ENCODE peak calls at places on chromosomes 2 and 18, in four cellular contexts. F is K562, T is IMR-90, B is GM12878. A is an unnamed sample.
A peak's percentile ranks its signal among the peaks of the same experiment; 100 is the strongest.

GRCh38 chr18:79525556-79526467 is 130.1 kb downstream of the NFATC1 start:
- DNase-seq in F (no peak), T (no peak), B (no peak), A (no peak)

GRCh38 chr2:586518-587370 is 90.5 kb downstream of the TMEM18 start:
- DNase-seq in F (no peak), T (no peak), B (no peak), A (no peak)

GRCh38 chr2:105143467-105144127 is 97.9 kb upstream of the GPR45 start:
- DNase-seq in F (peak; percentile 23), T (no peak), B (no peak), A (no peak)

GRCh38 chr18:27843783-27844415 is 333.0 kb downstream of the CDH2 start:
- DNase-seq in F (no peak), T (peak; percentile 36), B (no peak), A (peak; percentile 18)

GRCh38 chr2:3575534-3576324 is 669 bp downstream of the RPS7 start:
- DNase-seq in F (peak; percentile 29), T (no peak), B (no peak), A (peak; percentile 23)

GRCh38 chr2:10285578-10286198 is 17.0 kb upstream of the HPCAL1 start:
- DNase-seq in F (no peak), T (peak; percentile 34), B (no peak), A (peak; percentile 86)

GRCh38 chr18:75264195-75264594 is 53.6 kb downstream of the TSHZ1 start:
- DNase-seq in F (no peak), T (no peak), B (no peak), A (no peak)

GRCh38 chr2:151289972-151290335 is 486 bp upstream of the NMI start:
- DNase-seq in F (peak; percentile 55), T (peak; percentile 53), B (no peak), A (peak; percentile 39)

GRCh38 chr2:150282821-150283309 is 204.6 kb downstream of the RND3 start:
- DNase-seq in F (no peak), T (peak; percentile 28), B (no peak), A (no peak)

GRCh38 chr2:12543452-12544220 is 173.1 kb upstream of the TRIB2 start:
- DNase-seq in F (no peak), T (no peak), B (no peak), A (no peak)

GRCh38 chr18:27922780-27923179 is 254.2 kb downstream of the CDH2 start:
- DNase-seq in F (no peak), T (no peak), B (no peak), A (no peak)

GRCh38 chr2:11537951-11538350 is 4.1 kb downstream of the GREB1 start:
- DNase-seq in F (no peak), T (no peak), B (no peak), A (no peak)

GRCh38 chr2:172336681-172337080 is 90.7 kb upstream of the ITGA6 start:
- DNase-seq in F (no peak), T (peak; percentile 38), B (no peak), A (no peak)

GRCh38 chr2:212227755-212228154 is 310.8 kb downstream of the ERBB4 start:
- DNase-seq in F (no peak), T (peak; percentile 81), B (no peak), A (no peak)

GRCh38 chr2:9558948-9559381 is 3.3 kb upstream of the ADAM17 start:
- DNase-seq in F (no peak), T (peak; percentile 97), B (no peak), A (peak; percentile 68)

DNA sequence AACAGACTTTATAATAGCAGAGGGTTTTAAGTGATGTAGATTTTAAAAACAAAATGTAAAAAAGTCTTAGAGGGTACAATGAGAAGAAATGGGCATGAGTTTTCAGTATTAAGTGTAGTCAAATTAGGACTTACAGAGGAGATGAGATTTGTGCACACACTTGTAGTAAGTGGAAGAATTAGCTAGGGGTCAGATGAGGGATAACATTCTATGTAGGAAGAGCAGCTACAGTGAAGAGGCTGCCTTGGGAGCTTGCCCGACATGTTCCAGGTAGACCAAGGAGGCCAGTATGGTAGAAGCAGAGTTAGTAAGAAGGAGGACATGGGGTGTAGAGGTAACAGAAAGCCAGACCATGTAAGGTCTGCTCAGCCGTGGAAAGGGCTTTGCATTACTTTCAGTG is 189.2 kb upstream of the DSEL start:
- DNase-seq in F (no peak), T (no peak), B (no peak), A (no peak)
- TF ChIP-seq ELK1 in F (no peak), T (no peak), B (no peak), A (no peak)

DNA sequence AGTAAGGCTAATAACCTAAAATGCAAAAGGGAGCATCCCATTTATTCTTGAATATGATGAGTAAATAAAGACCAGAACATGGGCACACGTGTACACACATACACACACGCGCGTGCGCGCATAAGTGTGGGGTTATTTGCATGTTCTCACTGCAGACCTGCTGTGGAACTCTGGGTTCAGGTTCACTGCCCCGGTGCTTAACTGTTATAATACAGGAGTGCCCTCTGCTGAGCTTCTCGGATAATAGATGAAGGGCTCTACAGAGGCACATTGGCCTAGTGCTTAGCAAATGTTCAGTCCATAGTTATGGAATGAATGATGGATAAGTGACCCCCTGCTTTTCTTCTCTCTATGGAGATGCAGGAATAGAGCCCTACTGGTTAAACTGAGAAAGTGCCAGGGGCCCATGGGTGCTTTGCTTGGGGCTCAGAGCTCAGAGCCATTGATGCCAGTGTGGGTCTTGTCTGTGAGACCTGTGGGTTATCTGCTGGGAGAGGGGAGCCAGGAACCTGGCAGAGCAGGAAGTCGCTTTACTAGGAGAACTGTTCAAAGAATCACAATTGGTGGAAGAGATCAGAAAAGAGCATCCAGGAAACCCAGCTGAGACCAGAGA is 3.6 kb upstream of the ARL4C start:
- DNase-seq in F (peak; percentile 15), T (peak; percentile 65), B (peak; percentile 53), A (no peak)
- TF ChIP-seq ELK1 in F (no peak), T (no peak), B (no peak), A (no peak)

DNA sequence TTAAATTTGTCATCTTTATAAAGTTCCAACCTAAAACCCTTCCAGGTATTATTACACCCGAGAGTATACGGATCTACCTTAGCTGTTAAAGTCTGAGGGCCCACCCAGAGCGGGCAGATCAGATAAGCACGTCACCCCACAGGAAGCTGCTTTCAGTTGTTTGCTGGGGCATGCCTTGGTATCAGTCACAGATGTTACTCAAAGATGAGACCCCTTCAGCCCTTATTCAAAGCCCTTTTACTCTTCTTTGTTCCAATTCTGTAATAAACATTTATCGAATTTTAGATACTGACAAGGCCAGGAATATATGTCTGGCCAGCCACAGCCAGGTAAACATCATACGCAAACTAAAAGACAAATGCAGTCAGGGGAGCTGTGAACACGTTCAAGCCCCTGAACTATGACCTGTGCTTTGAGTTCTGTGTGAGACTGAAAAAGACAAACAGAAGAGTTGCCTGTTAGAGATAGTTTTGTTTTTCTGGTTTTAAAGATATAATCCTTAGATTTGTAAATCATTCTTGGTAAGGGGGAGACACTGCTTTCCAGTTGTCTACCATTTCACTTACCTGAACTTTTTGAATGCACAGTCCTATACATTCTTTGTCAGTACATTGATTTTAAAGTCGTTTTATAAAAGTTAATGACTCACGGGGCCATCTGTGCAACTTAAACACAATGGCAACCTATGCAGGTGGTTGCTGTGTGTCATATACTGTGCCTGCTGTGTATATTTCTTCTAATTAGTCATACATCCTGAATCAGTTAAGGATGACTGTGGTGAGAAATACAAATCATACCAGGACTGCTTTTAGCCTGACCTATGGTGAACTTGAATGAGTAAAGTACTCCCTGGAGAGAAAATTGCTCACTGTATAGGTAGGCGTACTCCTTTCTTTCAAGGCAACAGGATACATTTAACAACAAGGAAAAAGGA is 100.5 kb upstream of the ITPRID2 start:
- DNase-seq in F (peak; percentile 26), T (peak; percentile 99), B (peak; percentile 50), A (peak; percentile 92)
- TF ChIP-seq ELK1 in F (no peak), T (no peak), B (no peak), A (no peak)

GRCh38 chr18:50644807-50645206 is 84.9 kb downstream of the MAPK4 start:
- DNase-seq in F (peak; percentile 21), T (no peak), B (no peak), A (peak; percentile 39)
- TF ChIP-seq ELK1 in F (no peak), T (no peak), B (no peak), A (no peak)

DNA sequence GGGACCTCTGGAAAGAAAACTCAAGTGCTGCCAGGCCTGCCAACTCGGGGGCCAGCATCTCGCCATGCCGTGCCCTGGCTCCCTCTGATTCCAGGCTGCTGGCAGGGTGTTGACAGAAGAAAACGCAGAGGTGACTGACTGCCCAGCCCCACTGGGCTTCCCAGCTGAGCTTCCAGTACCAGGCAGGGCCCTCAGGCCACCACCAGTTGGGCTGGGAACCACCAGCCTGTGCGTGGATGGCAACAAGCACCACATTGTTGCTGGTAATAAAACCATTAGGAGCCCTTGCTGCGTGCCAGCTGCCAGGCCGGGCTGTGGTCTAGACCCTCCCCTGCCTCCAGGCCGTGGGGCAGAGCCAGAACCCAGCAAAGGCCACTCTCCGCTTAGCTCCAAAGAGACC is 9.2 kb downstream of the DNMT3A start:
- DNase-seq in F (no peak), T (no peak), B (no peak), A (no peak)
- TF ChIP-seq ELK1 in F (no peak), T (no peak), B (no peak), A (no peak)

GRCh38 chr2:201990069-201990468 is 43.6 kb upstream of the FZD7 start:
- DNase-seq in F (no peak), T (no peak), B (no peak), A (no peak)

GRCh38 chr2:201985740-201986735 is 47.6 kb upstream of the FZD7 start:
- DNase-seq in F (no peak), T (peak; percentile 29), B (no peak), A (no peak)

GRCh38 chr2:201984333-201984732 is 49.3 kb upstream of the FZD7 start:
- DNase-seq in F (no peak), T (no peak), B (no peak), A (no peak)

GRCh38 chr2:201984800-201985525 is 48.7 kb upstream of the FZD7 start:
- DNase-seq in F (no peak), T (no peak), B (no peak), A (no peak)

DNA sequence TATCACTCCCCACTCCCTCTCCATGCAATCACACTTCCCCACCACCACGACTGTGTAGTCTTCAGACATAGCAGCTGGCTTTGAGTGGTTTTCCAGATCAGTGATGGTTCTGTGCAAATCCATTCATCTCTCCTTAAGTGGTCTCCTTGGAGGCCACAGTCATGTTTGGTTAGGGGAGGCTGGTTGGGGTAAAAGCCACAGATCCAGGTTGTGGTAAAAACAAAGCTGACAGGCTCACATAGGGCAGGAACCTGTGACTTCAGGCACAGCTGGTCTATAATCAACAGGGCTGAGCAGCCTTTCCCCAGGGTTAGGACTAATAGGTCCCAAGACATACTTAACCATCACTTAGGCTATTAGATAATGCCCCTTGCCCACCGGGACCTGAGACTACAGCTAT is 46.2 kb upstream of the FZD7 start:
- DNase-seq in F (no peak), T (no peak), B (no peak), A (no peak)
- TF ChIP-seq ELK1 in F (no peak), T (no peak), B (no peak), A (no peak)